ENCODE peak calls at places on chromosomes 4 and X, in ten cellular contexts. One of them, this sample, is unnamed.

GRCh38 chr4:82500830-82501229 is 61.0 kb downstream of the TMEM150C start:
- DNase-seq in left cardiac atrium: no peak
- DNase-seq in HS-5: no peak
- DNase-seq in activated B cell treated with CpG ODN at 0.5 μM for 24 hours: no peak
- DNase-seq in cerebellar cortex: no peak
- DNase-seq in activated CD4-positive, CD25-positive, alpha-beta regulatory T cell: no peak
- DNase-seq in GM12865: no peak
- DNase-seq in COR-L47: peak; percentile 24
- DNase-seq in ovary: no peak
- DNase-seq in activated CD8-positive, alpha-beta memory T cell treated with anti-CD3 and anti-CD28 coated beads, Interleukin-2, amount 50 U/mL, for 48 hours: no peak
- DNase-seq in this sample: peak; percentile 93

GRCh38 chrX:133325422-133325821 is 89.9 kb downstream of the GPC4 start:
- DNase-seq in HS-5: no peak
- DNase-seq in left cardiac atrium: no peak
- DNase-seq in cerebellar cortex: no peak
- DNase-seq in activated B cell treated with CpG ODN at 0.5 μM for 24 hours: no peak
- DNase-seq in activated CD4-positive, CD25-positive, alpha-beta regulatory T cell: no peak
- DNase-seq in ovary: no peak
- DNase-seq in COR-L47: no peak
- DNase-seq in GM12865: no peak
- DNase-seq in activated CD8-positive, alpha-beta memory T cell treated with anti-CD3 and anti-CD28 coated beads, Interleukin-2, amount 50 U/mL, for 48 hours: no peak
- DNase-seq in this sample: no peak

GRCh38 chr4:182809417-182810102 is 107.6 kb downstream of the DCTD start:
- DNase-seq in activated B cell treated with CpG ODN at 0.5 μM for 24 hours: no peak
- DNase-seq in ovary: no peak
- DNase-seq in HS-5: no peak
- DNase-seq in activated CD4-positive, CD25-positive, alpha-beta regulatory T cell: no peak
- DNase-seq in left cardiac atrium: no peak
- DNase-seq in cerebellar cortex: no peak
- DNase-seq in COR-L47: no peak
- DNase-seq in activated CD8-positive, alpha-beta memory T cell treated with anti-CD3 and anti-CD28 coated beads, Interleukin-2, amount 50 U/mL, for 48 hours: no peak
- DNase-seq in GM12865: no peak
- DNase-seq in this sample: no peak

GRCh38 chr4:7330811-7331681 is 103.7 kb downstream of the PSAPL1 start:
- DNase-seq in cerebellar cortex: no peak
- DNase-seq in ovary: no peak
- DNase-seq in activated CD4-positive, CD25-positive, alpha-beta regulatory T cell: no peak
- DNase-seq in left cardiac atrium: no peak
- DNase-seq in activated CD8-positive, alpha-beta memory T cell treated with anti-CD3 and anti-CD28 coated beads, Interleukin-2, amount 50 U/mL, for 48 hours: no peak
- DNase-seq in COR-L47: no peak
- DNase-seq in activated B cell treated with CpG ODN at 0.5 μM for 24 hours: no peak
- DNase-seq in GM12865: no peak
- DNase-seq in HS-5: no peak
- DNase-seq in this sample: no peak

GRCh38 chr4:165700855-165701254 is 172.2 kb upstream of the TLL1 start:
- DNase-seq in activated CD4-positive, CD25-positive, alpha-beta regulatory T cell: no peak
- DNase-seq in COR-L47: no peak
- DNase-seq in ovary: no peak
- DNase-seq in activated B cell treated with CpG ODN at 0.5 μM for 24 hours: no peak
- DNase-seq in cerebellar cortex: no peak
- DNase-seq in GM12865: peak; percentile 18
- DNase-seq in left cardiac atrium: no peak
- DNase-seq in activated CD8-positive, alpha-beta memory T cell treated with anti-CD3 and anti-CD28 coated beads, Interleukin-2, amount 50 U/mL, for 48 hours: no peak
- DNase-seq in HS-5: no peak
- DNase-seq in this sample: no peak

GRCh38 chr4:140296335-140296753 is 77.1 kb upstream of the SCOC start:
- DNase-seq in COR-L47: peak; percentile 62
- DNase-seq in activated CD4-positive, CD25-positive, alpha-beta regulatory T cell: no peak
- DNase-seq in activated B cell treated with CpG ODN at 0.5 μM for 24 hours: no peak
- DNase-seq in ovary: peak; percentile 65
- DNase-seq in cerebellar cortex: peak; percentile 93
- DNase-seq in left cardiac atrium: peak; percentile 51
- DNase-seq in HS-5: peak; percentile 74
- DNase-seq in GM12865: no peak
- DNase-seq in activated CD8-positive, alpha-beta memory T cell treated with anti-CD3 and anti-CD28 coated beads, Interleukin-2, amount 50 U/mL, for 48 hours: no peak
- DNase-seq in this sample: peak; percentile 20

GRCh38 chr4:2060578-2061207 is 1.6 kb downstream of the NAT8L start:
- DNase-seq in activated CD8-positive, alpha-beta memory T cell treated with anti-CD3 and anti-CD28 coated beads, Interleukin-2, amount 50 U/mL, for 48 hours: no peak
- DNase-seq in left cardiac atrium: no peak
- DNase-seq in GM12865: no peak
- DNase-seq in activated B cell treated with CpG ODN at 0.5 μM for 24 hours: no peak
- DNase-seq in cerebellar cortex: peak; percentile 31
- DNase-seq in COR-L47: no peak
- DNase-seq in activated CD4-positive, CD25-positive, alpha-beta regulatory T cell: no peak
- DNase-seq in ovary: no peak
- DNase-seq in HS-5: no peak
- DNase-seq in this sample: no peak

GRCh38 chr4:159420162-159421057 is 317.5 kb downstream of the RAPGEF2 start:
- DNase-seq in cerebellar cortex: no peak
- DNase-seq in activated B cell treated with CpG ODN at 0.5 μM for 24 hours: no peak
- DNase-seq in GM12865: no peak
- DNase-seq in COR-L47: no peak
- DNase-seq in HS-5: no peak
- DNase-seq in activated CD4-positive, CD25-positive, alpha-beta regulatory T cell: no peak
- DNase-seq in ovary: no peak
- DNase-seq in activated CD8-positive, alpha-beta memory T cell treated with anti-CD3 and anti-CD28 coated beads, Interleukin-2, amount 50 U/mL, for 48 hours: no peak
- DNase-seq in left cardiac atrium: no peak
- DNase-seq in this sample: no peak

GRCh38 chr4:109998867-109999303 is 86.2 kb downstream of the EGF start:
- DNase-seq in activated B cell treated with CpG ODN at 0.5 μM for 24 hours: no peak
- DNase-seq in activated CD8-positive, alpha-beta memory T cell treated with anti-CD3 and anti-CD28 coated beads, Interleukin-2, amount 50 U/mL, for 48 hours: no peak
- DNase-seq in activated CD4-positive, CD25-positive, alpha-beta regulatory T cell: no peak
- DNase-seq in ovary: no peak
- DNase-seq in HS-5: peak; percentile 44
- DNase-seq in COR-L47: peak; percentile 23
- DNase-seq in left cardiac atrium: no peak
- DNase-seq in cerebellar cortex: peak; percentile 67
- DNase-seq in GM12865: peak; percentile 79
- DNase-seq in this sample: peak; percentile 40

GRCh38 chrX:154029439-154029838 is 9.7 kb upstream of the IRAK1 start:
- DNase-seq in COR-L47: no peak
- DNase-seq in left cardiac atrium: no peak
- DNase-seq in HS-5: no peak
- DNase-seq in ovary: no peak
- DNase-seq in GM12865: no peak
- DNase-seq in activated CD8-positive, alpha-beta memory T cell treated with anti-CD3 and anti-CD28 coated beads, Interleukin-2, amount 50 U/mL, for 48 hours: no peak
- DNase-seq in cerebellar cortex: no peak
- DNase-seq in activated CD4-positive, CD25-positive, alpha-beta regulatory T cell: no peak
- DNase-seq in activated B cell treated with CpG ODN at 0.5 μM for 24 hours: no peak
- DNase-seq in this sample: no peak

GRCh38 chrX:153873282-153874090 is 12.5 kb downstream of the L1CAM start:
- DNase-seq in GM12865: no peak
- DNase-seq in left cardiac atrium: no peak
- DNase-seq in HS-5: no peak
- DNase-seq in COR-L47: no peak
- DNase-seq in ovary: no peak
- DNase-seq in activated B cell treated with CpG ODN at 0.5 μM for 24 hours: no peak
- DNase-seq in cerebellar cortex: no peak
- DNase-seq in activated CD4-positive, CD25-positive, alpha-beta regulatory T cell: no peak
- DNase-seq in activated CD8-positive, alpha-beta memory T cell treated with anti-CD3 and anti-CD28 coated beads, Interleukin-2, amount 50 U/mL, for 48 hours: no peak
- DNase-seq in this sample: no peak

GRCh38 chr4:35461931-35462659 is 782.2 kb downstream of the ARAP2 start:
- DNase-seq in HS-5: no peak
- DNase-seq in activated B cell treated with CpG ODN at 0.5 μM for 24 hours: no peak
- DNase-seq in ovary: no peak
- DNase-seq in activated CD8-positive, alpha-beta memory T cell treated with anti-CD3 and anti-CD28 coated beads, Interleukin-2, amount 50 U/mL, for 48 hours: no peak
- DNase-seq in left cardiac atrium: no peak
- DNase-seq in COR-L47: no peak
- DNase-seq in cerebellar cortex: no peak
- DNase-seq in activated CD4-positive, CD25-positive, alpha-beta regulatory T cell: no peak
- DNase-seq in GM12865: no peak
- DNase-seq in this sample: no peak

GRCh38 chr4:84470204-84470785 is 28.8 kb downstream of the NKX6-1 start:
- DNase-seq in activated B cell treated with CpG ODN at 0.5 μM for 24 hours: no peak
- DNase-seq in COR-L47: no peak
- DNase-seq in ovary: no peak
- DNase-seq in activated CD4-positive, CD25-positive, alpha-beta regulatory T cell: no peak
- DNase-seq in cerebellar cortex: peak; percentile 16
- DNase-seq in activated CD8-positive, alpha-beta memory T cell treated with anti-CD3 and anti-CD28 coated beads, Interleukin-2, amount 50 U/mL, for 48 hours: no peak
- DNase-seq in HS-5: no peak
- DNase-seq in GM12865: peak; percentile 20
- DNase-seq in left cardiac atrium: no peak
- DNase-seq in this sample: no peak

GRCh38 chrX:23844502-23845138 is 61.6 kb downstream of the SAT1 start:
- DNase-seq in HS-5: no peak
- DNase-seq in cerebellar cortex: peak; percentile 37
- DNase-seq in activated B cell treated with CpG ODN at 0.5 μM for 24 hours: no peak
- DNase-seq in left cardiac atrium: no peak
- DNase-seq in ovary: no peak
- DNase-seq in activated CD8-positive, alpha-beta memory T cell treated with anti-CD3 and anti-CD28 coated beads, Interleukin-2, amount 50 U/mL, for 48 hours: no peak
- DNase-seq in activated CD4-positive, CD25-positive, alpha-beta regulatory T cell: no peak
- DNase-seq in COR-L47: no peak
- DNase-seq in GM12865: no peak
- DNase-seq in this sample: no peak

GRCh38 chr4:56575820-56576429 is 70.3 kb downstream of the ARL9 start:
- DNase-seq in COR-L47: no peak
- DNase-seq in activated B cell treated with CpG ODN at 0.5 μM for 24 hours: no peak
- DNase-seq in activated CD4-positive, CD25-positive, alpha-beta regulatory T cell: no peak
- DNase-seq in ovary: no peak
- DNase-seq in activated CD8-positive, alpha-beta memory T cell treated with anti-CD3 and anti-CD28 coated beads, Interleukin-2, amount 50 U/mL, for 48 hours: no peak
- DNase-seq in GM12865: peak; percentile 9
- DNase-seq in cerebellar cortex: peak; percentile 7
- DNase-seq in left cardiac atrium: no peak
- DNase-seq in HS-5: peak; percentile 9
- DNase-seq in this sample: no peak

GRCh38 chrX:130139474-130140201 is 26.0 kb downstream of the AIFM1 start:
- DNase-seq in COR-L47: no peak
- DNase-seq in activated B cell treated with CpG ODN at 0.5 μM for 24 hours: no peak
- DNase-seq in ovary: no peak
- DNase-seq in activated CD4-positive, CD25-positive, alpha-beta regulatory T cell: no peak
- DNase-seq in activated CD8-positive, alpha-beta memory T cell treated with anti-CD3 and anti-CD28 coated beads, Interleukin-2, amount 50 U/mL, for 48 hours: no peak
- DNase-seq in HS-5: no peak
- DNase-seq in cerebellar cortex: no peak
- DNase-seq in GM12865: no peak
- DNase-seq in left cardiac atrium: no peak
- DNase-seq in this sample: no peak

GRCh38 chrX:111447298-111447697 is 35.3 kb upstream of the DCX start:
- DNase-seq in cerebellar cortex: peak; percentile 1
- DNase-seq in activated CD4-positive, CD25-positive, alpha-beta regulatory T cell: no peak
- DNase-seq in left cardiac atrium: no peak
- DNase-seq in activated B cell treated with CpG ODN at 0.5 μM for 24 hours: no peak
- DNase-seq in GM12865: peak; percentile 30
- DNase-seq in COR-L47: peak; percentile 28
- DNase-seq in activated CD8-positive, alpha-beta memory T cell treated with anti-CD3 and anti-CD28 coated beads, Interleukin-2, amount 50 U/mL, for 48 hours: no peak
- DNase-seq in HS-5: no peak
- DNase-seq in ovary: no peak
- DNase-seq in this sample: peak; percentile 32

GRCh38 chr4:1910643-1911042 is 39.5 kb downstream of the NSD2 start:
- DNase-seq in GM12865: peak; percentile 33
- DNase-seq in cerebellar cortex: peak; percentile 78
- DNase-seq in HS-5: peak; percentile 13
- DNase-seq in activated CD8-positive, alpha-beta memory T cell treated with anti-CD3 and anti-CD28 coated beads, Interleukin-2, amount 50 U/mL, for 48 hours: no peak
- DNase-seq in ovary: no peak
- DNase-seq in activated B cell treated with CpG ODN at 0.5 μM for 24 hours: no peak
- DNase-seq in left cardiac atrium: no peak
- DNase-seq in COR-L47: peak; percentile 37
- DNase-seq in activated CD4-positive, CD25-positive, alpha-beta regulatory T cell: no peak
- DNase-seq in this sample: no peak